ENCODE peak calls at places on chromosomes 5 and 9, in four cellular contexts. One of them, this sample, is unnamed.

GRCh38 chr9:117097761-117098160 is 317.1 kb downstream of the ASTN2 start:
- ATAC-seq in naive thymus-derived CD8-positive, alpha-beta T cell: no peak
- ATAC-seq in GM12878: no peak
- ATAC-seq in left cardiac atrium: no peak
- ATAC-seq in this sample: no peak

GRCh38 chr5:168282120-168282519 is 9.3 kb upstream of the WWC1 start:
- ATAC-seq in naive thymus-derived CD8-positive, alpha-beta T cell: no peak
- ATAC-seq in GM12878: peak; percentile 39
- ATAC-seq in left cardiac atrium: peak; percentile 68
- ATAC-seq in this sample: no peak

GRCh38 chr5:137997726-137998213 is 35.1 kb downstream of the FAM13B start:
- ATAC-seq in naive thymus-derived CD8-positive, alpha-beta T cell: no peak
- ATAC-seq in GM12878: peak; percentile 94
- ATAC-seq in left cardiac atrium: no peak
- ATAC-seq in this sample: no peak

GRCh38 chr5:52673495-52673894 is 114.2 kb upstream of the ITGA1 start:
- ATAC-seq in GM12878: no peak
- ATAC-seq in naive thymus-derived CD8-positive, alpha-beta T cell: no peak
- ATAC-seq in left cardiac atrium: no peak
- ATAC-seq in this sample: no peak

GRCh38 chr5:11903121-11903613 is 1.1 kb downstream of the CTNND2 start:
- ATAC-seq in GM12878: no peak
- ATAC-seq in left cardiac atrium: peak; percentile 14
- ATAC-seq in naive thymus-derived CD8-positive, alpha-beta T cell: no peak
- ATAC-seq in this sample: no peak

GRCh38 chr5:138096997-138097828 is 13.4 kb downstream of the WNT8A start:
- ATAC-seq in naive thymus-derived CD8-positive, alpha-beta T cell: no peak
- ATAC-seq in GM12878: no peak
- ATAC-seq in left cardiac atrium: no peak
- ATAC-seq in this sample: no peak

GRCh38 chr9:72473474-72474241 is 47.8 kb upstream of the TMC1 start:
- ATAC-seq in GM12878: peak; percentile 94
- ATAC-seq in left cardiac atrium: no peak
- ATAC-seq in naive thymus-derived CD8-positive, alpha-beta T cell: no peak
- ATAC-seq in this sample: no peak

GRCh38 chr9:129761293-129761900 is 8.6 kb upstream of the PTGES start:
- ATAC-seq in left cardiac atrium: peak; percentile 79
- ATAC-seq in GM12878: no peak
- ATAC-seq in naive thymus-derived CD8-positive, alpha-beta T cell: no peak
- ATAC-seq in this sample: peak; percentile 49

GRCh38 chr5:139453683-139454567 is 8.6 kb downstream of the ECSCR start:
- ATAC-seq in left cardiac atrium: no peak
- ATAC-seq in naive thymus-derived CD8-positive, alpha-beta T cell: peak; percentile 13
- ATAC-seq in GM12878: peak; percentile 10
- ATAC-seq in this sample: no peak

GRCh38 chr5:172659909-172660628 is 19.0 kb downstream of the NEURL1B start:
- ATAC-seq in GM12878: peak; percentile 68
- ATAC-seq in left cardiac atrium: peak; percentile 94
- ATAC-seq in naive thymus-derived CD8-positive, alpha-beta T cell: no peak
- ATAC-seq in this sample: peak; percentile 90